ENCODE peak calls at places on chromosome 19, in four cellular contexts. Z, O, Q and H are unnamed samples. For H3K9me3 and H3K4me1, the result is how much of the 10 kb centered on the place peaks cover.

GRCh38 chr19:6736169-6736916 is 1.0 kb downstream of the GPR108 start:
- DNase-seq in Z (peak), O (peak), Q (peak), H (peak)

GRCh38 chr19:49165865-49166301 is 8.3 kb downstream of the TRPM4 start:
- DNase-seq in Z (no peak), O (no peak), Q (no peak), H (no peak)

GRCh38 chr19:7109678-7110289 is 40.3 kb downstream of the ZNF557 start:
- DNase-seq in Z (no peak), O (no peak), Q (no peak), H (no peak)

GRCh38 chr19:5060591-5061339 is 91.9 kb downstream of the KDM4B start:
- DNase-seq in Z (no peak), O (no peak), Q (peak), H (no peak)

GRCh38 chr19:6847828-6848200 is 39.6 kb upstream of the ADGRE1 start:
- DNase-seq in Z (no peak), O (no peak), Q (no peak), H (no peak)

GRCh38 chr19:17114414-17114831 is 38.8 kb downstream of the MYO9B start:
- DNase-seq in Z (peak), O (peak), Q (no peak), H (no peak)

GRCh38 chr19:33171916-33172359 is 22.2 kb upstream of the LRP3 start:
- DNase-seq in Z (peak), O (peak), Q (no peak), H (no peak)

GRCh38 chr19:15284896-15285295 is 47.4 kb downstream of the BRD4 start:
- DNase-seq in Z (no peak), O (no peak), Q (no peak), H (no peak)

GRCh38 chr19:18470153-18470552 is 32.2 kb upstream of the ISYNA1 start:
- DNase-seq in Z (no peak), O (no peak), Q (no peak), H (peak)

GRCh38 chr19:15288146-15288963 is 44.0 kb downstream of the BRD4 start:
- DNase-seq in Z (peak), O (no peak), Q (no peak), H (peak)

GRCh38 chr19:19446655-19447437 is 41.4 kb downstream of the GATAD2A start:
- DNase-seq in Z (no peak), O (no peak), Q (no peak), H (no peak)

GRCh38 chr19:54415208-54415900 is at the start of gene TTYH1:
- DNase-seq in Z (no peak), O (no peak), Q (no peak), H (no peak)

GRCh38 chr19:7888145-7888825 is at the start of gene LRRC8E:
- DNase-seq in Z (peak), O (peak), Q (no peak), H (peak)

GRCh38 chr19:5691205-5691929 is 1.3 kb downstream of the RPL36 start:
- DNase-seq in Z (peak), O (peak), Q (no peak), H (peak)

GRCh38 chr19:48845384-48845783 is 9.1 kb upstream of the HSD17B14 start:
- DNase-seq in Z (no peak), O (no peak), Q (no peak), H (no peak)

GRCh38 chr19:18385359-18385674 is 641 bp upstream of the GDF15 start:
- DNase-seq in Z (no peak), O (no peak), Q (no peak), H (no peak)

GRCh38 chr19:15640294-15640903 is at the start of gene CYP4F3:
- DNase-seq in Z (no peak), O (peak), Q (no peak), H (no peak)

GRCh38 chr19:29855771-29856510 is 44.1 kb downstream of the CCNE1 start:
- DNase-seq in Z (no peak), O (no peak), Q (no peak), H (no peak)

GRCh38 chr19:1942078-1942933 is 1.3 kb downstream of the CSNK1G2 start:
- DNase-seq in Z (peak), O (peak), Q (peak), H (peak)

GRCh38 chr19:6098574-6098973 is 11.7 kb downstream of the RFX2 start:
- DNase-seq in Z (no peak), O (no peak), Q (no peak), H (no peak)

GRCh38 chr19:33295621-33296472 is 6.5 kb downstream of the CEBPA start:
- DNase-seq in Z (no peak), O (no peak), Q (no peak), H (no peak)

GRCh38 chr19:48654299-48655059 is 8.5 kb upstream of the CA11 start:
- DNase-seq in Z (no peak), O (no peak), Q (no peak), H (no peak)

GRCh38 chr19:45097776-45098520 is 5.0 kb downstream of the PPP1R37 start:
- DNase-seq in Z (peak), O (peak), Q (peak), H (peak)

GRCh38 chr19:16180611-16181010 is 4.6 kb upstream of the FAM32A start:
- DNase-seq in Z (peak), O (peak), Q (no peak), H (no peak)

GRCh38 chr19:46755077-46755852 is 9.0 kb upstream of the STRN4 start:
- DNase-seq in Z (peak), O (no peak), Q (no peak), H (peak)

GRCh38 chr19:46748325-46749109 is 2.3 kb upstream of the STRN4 start:
- DNase-seq in Z (peak), O (peak), Q (no peak), H (peak)

GRCh38 chr19:46756544-46756888 is 10.3 kb upstream of the STRN4 start:
- DNase-seq in Z (no peak), O (no peak), Q (no peak), H (peak)

GRCh38 chr19:46755853-46756543 is 9.7 kb upstream of the STRN4 start:
- DNase-seq in Z (no peak), O (no peak), Q (no peak), H (no peak)

GRCh38 chr19:46753420-46754155 is 7.3 kb upstream of the STRN4 start:
- DNase-seq in Z (no peak), O (peak), Q (no peak), H (peak)
- TF ChIP-seq CTCF in Z (peak), O (peak), Q (peak), H (peak)

GRCh38 chr19:52585101-52585500 is 15.0 kb downstream of the ZNF701 start:
- DNase-seq in Z (no peak), O (no peak), Q (no peak), H (no peak)
- H3K9me3 ChIP-seq in Z (under half), O (under half), Q (under half), H (under half)

GRCh38 chr19:41334793-41335192 is 18.9 kb downstream of the TGFB1 start:
- DNase-seq in Z (no peak), O (no peak), Q (no peak), H (peak)
- H3K4me1 ChIP-seq in Z (under half), O (under half), Q (under half), H (under half)

GRCh38 chr19:43662487-43662886 is 7.5 kb downstream of the PLAUR start:
- DNase-seq in Z (no peak), O (peak), Q (no peak), H (no peak)
- TF ChIP-seq CTCF in Z (peak), O (peak), Q (no peak), H (peak)

GRCh38 chr19:8908066-8908465 is 75.9 kb downstream of the MBD3L1 start:
- DNase-seq in Z (no peak), O (no peak), Q (no peak), H (no peak)
- H3K9me3 ChIP-seq in Z (under half), O (under half), Q (under half), H (under half)

DNA sequence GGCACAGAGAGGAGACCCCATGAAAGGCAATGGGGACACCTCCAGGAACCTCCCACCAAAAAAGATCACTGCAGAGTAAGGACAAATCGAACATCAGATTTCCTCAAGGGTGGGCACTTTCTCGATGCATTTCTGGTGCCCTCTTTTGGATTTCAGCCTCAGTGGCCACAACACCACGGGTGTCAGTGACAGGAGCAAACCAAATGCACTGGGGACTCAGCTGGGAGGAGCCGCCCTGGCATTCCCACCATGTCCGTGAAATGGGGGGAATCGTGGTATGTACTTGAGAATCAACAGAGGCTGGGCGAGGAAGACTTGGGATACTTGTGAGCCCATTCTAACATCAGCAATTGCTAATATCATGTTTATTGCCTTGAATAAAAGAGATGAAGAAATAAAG is 16.3 kb downstream of the FAM187B start:
- DNase-seq in Z (no peak), O (no peak), Q (no peak), H (no peak)
- H3K4me1 ChIP-seq in Z (under half), O (under half), Q (under half), H (under half)

DNA sequence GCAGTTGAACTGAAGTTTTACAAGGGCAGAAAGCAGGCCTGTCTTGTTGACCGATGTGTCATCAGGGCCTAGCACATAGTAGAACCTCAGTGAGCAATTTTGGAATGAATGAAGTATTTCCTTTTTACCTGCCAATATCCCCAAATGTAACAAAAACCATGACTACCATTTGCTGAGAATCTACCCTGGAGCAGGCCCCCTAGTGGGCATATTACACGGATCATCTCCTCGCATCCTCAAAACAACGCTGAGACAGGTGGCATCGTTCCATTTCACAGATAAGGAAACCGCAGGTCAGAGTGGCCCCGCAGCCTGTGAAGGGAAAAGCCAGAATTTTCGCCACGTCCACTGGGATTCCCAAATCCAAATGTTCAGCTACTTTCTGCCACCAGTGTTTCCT is 77.9 kb downstream of the CACNA1A start:
- DNase-seq in Z (peak), O (peak), Q (no peak), H (peak)
- TF ChIP-seq CTCF in Z (peak), O (peak), Q (no peak), H (peak)

DNA sequence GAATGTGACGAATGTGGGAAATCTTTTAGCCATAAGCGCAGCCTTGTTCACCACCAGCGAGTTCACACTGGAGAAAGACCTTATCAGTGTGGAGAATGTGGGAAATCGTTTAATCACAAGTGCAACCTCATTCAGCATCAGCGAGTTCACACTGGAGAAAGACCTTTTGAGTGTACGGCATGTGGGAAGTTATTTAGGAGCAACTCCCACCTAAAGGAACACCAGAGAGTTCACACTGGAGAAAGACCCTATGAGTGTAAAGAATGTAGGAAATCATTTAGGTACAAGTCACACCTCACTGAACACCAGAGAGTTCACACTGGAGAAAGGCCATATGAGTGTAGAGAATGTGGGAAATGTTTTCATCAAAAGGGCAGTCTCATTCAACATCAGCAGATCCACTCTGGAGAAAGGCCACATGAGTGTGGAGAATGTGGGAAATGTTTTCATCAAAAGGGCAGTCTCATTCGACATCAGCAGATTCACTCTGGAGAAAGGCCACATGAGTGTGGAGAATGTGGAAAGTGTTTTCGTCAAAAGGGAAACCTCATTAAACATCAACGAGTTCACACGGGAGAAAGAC is 7.6 kb downstream of the ZNF776 start:
- DNase-seq in Z (no peak), O (no peak), Q (no peak), H (no peak)
- H3K9me3 ChIP-seq in Z (under half), O (under half), Q (under half), H (under half)

GRCh38 chr19:38420935-38421334 is 5.1 kb downstream of the RASGRP4 start:
- DNase-seq in Z (no peak), O (no peak), Q (no peak), H (no peak)
- H3K4me1 ChIP-seq in Z (under half), O (under half), Q (under half), H (under half)